ENCODE peak calls at places on chromosomes 1 and 21, in five cellular contexts. F is HFF-Myc, T is neural progenitor cell, H is Peyer's patch, A is foreskin fibroblast. D is an unnamed sample.

GRCh38 chr1:247415423-247416361 is at the start of gene NLRP3:
- DNase-seq in T (no peak), A (no peak), H (peak; percentile 79), F (no peak), D (no peak)

GRCh38 chr1:56577859-56578663 is 1.3 kb downstream of the PLPP3 start:
- DNase-seq in A (peak; percentile 68), H (peak; percentile 69), T (peak; percentile 75), F (no peak), D (no peak)

GRCh38 chr1:21552715-21553114 is 43.5 kb downstream of the ALPL start:
- DNase-seq in T (no peak), A (peak; percentile 79), F (no peak), H (no peak), D (peak; percentile 19)

GRCh38 chr1:5427026-5427613 is 565.1 kb downstream of the NPHP4 start:
- DNase-seq in H (no peak), T (peak; percentile 7), F (no peak), A (no peak), D (no peak)

GRCh38 chr1:150957666-150958065 is 17.0 kb downstream of the CERS2 start:
- DNase-seq in T (no peak), A (no peak), H (peak; percentile 24), F (no peak), D (no peak)

GRCh38 chr21:38377165-38378093 is 120.6 kb downstream of the KCNJ15 start:
- DNase-seq in T (no peak), F (no peak), A (no peak), H (no peak), D (no peak)

GRCh38 chr1:12708956-12709555 is 6.9 kb upstream of the AADACL3 start:
- DNase-seq in T (no peak), A (no peak), H (no peak), F (no peak), D (no peak)

GRCh38 chr1:100034465-100034864 is 64.7 kb downstream of the SLC35A3 start:
- DNase-seq in F (no peak), T (peak; percentile 46), A (peak; percentile 40), H (no peak), D (no peak)

GRCh38 chr1:234039603-234040002 is 135.1 kb downstream of the SLC35F3 start:
- DNase-seq in H (no peak), T (no peak), A (no peak), F (no peak), D (no peak)

DNA sequence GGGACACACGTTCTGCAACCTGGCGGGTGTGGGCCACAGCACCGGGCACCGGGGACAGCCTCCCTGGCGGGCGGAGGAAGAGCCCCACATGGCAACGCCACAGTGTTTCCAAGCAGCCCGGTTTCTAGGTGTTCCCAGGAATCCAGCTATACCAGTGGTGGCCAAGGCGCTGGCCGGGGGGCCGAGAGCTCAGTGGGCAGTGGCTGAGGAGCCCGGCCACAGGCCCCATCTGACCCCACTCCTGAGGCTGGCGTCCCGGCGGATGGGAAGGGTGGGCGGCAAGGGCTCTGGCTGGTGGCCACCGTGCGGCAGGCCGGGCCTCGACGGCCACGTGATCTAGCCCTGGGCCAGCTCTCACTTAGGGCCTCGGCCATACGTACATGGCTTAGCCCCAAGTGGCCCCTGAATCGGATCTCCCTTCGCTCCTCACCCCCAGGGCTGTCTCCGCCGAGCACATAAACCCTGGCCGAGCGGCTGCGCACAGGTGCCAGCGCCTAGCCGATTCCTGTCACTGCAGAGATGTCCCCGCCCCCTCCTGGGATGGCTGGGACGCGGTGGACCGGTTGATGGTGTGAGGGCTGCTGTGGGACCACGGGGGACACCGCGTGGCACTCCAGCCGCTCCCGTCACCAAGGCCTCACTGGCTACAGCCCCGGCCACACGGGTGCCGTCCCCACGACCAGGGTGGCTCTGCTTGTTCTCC is 68.6 kb downstream of the MORN1 start:
- DNase-seq in H (no peak), F (no peak), A (no peak), T (no peak), D (no peak)
- TF ChIP-seq CTCF in H (no peak), F (no peak), A (no peak), T (no peak), D (no peak)

GRCh38 chr1:79657916-79658662 is 651.6 kb upstream of the ADGRL4 start:
- DNase-seq in H (no peak), A (peak; percentile 80), T (peak; percentile 21), F (peak; percentile 14), D (no peak)
- TF ChIP-seq CTCF in H (no peak), A (no peak), T (no peak), F (no peak), D (no peak)

DNA sequence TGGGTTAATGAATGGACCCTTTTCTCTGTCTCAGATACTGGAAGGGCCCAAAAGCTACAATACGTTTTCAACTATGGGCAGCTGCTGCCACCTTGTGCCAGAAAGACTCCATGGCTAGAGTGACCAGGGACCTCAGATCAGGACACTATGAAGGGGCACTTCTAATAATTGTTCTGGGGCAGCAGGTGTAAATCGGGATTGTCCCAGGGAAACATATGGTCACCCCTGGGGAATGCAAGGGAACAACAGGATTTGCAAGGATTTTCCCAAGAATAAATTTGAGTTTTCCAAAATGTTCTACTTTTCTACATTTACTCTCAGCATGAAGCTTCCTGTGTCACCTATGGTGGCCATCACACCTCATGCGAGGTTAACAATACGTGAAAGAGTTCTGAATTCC is 12.0 kb upstream of the FCAMR start:
- DNase-seq in F (no peak), H (peak; percentile 90), A (peak; percentile 67), T (peak; percentile 73), D (no peak)
- TF ChIP-seq CTCF in F (peak; percentile 83), H (peak; percentile 41), A (peak; percentile 74), T (peak; percentile 77), D (peak; percentile 78)

DNA sequence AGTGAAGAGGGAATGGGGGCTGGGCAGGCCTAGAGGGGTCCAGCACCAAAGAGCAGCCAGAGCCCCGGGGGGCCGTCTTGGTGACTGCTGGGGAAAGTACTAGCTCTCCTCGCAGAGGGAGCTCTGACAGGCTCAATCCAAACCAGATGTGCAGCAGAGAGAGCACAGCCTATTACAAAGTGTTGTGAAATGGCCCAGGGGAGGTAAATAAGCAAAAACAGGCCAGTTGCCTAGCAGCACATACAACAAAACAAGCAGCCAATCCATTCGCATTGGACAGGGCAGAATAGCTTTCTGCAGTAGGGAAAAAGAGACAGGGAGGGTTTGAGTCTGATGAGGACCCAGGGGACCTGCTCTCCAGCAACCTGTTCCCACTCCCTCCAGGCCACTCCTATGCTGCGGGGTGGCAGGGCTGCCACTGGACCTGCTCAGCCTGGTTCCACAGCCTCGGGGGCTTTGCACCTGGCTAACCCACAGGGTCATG is 239.6 kb upstream of the FGGY start:
- DNase-seq in F (peak; percentile 97), T (peak; percentile 45), H (peak; percentile 71), A (peak; percentile 98), D (peak; percentile 97)
- TF ChIP-seq CTCF in F (no peak), T (no peak), H (no peak), A (peak; percentile 2), D (no peak)

GRCh38 chr1:205465392-205465791 is 9.5 kb upstream of the BLACAT1 start:
- DNase-seq in H (no peak), F (no peak), T (no peak), A (no peak), D (no peak)
- TF ChIP-seq CTCF in H (no peak), F (no peak), T (no peak), A (no peak), D (no peak)

DNA sequence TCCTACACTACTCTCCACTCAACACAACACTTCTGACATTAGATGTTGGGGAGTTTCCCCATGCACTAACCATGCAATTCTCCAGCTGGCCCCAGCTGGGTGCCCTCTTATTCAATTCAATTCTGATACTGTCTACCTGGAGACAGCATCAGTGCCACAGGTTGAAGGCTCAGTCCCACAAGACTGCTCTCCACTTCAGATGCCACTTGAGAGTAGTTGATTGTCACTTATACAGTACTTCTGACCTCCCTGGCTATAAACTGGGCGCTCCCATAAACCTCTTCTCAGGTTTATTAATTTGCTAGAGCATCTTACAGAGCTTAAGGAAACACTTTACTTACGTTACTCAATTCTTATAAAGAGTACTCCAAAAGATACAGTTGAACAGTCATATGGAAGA is 442.3 kb downstream of the LRRIQ3 start:
- DNase-seq in A (no peak), F (no peak), T (no peak), H (no peak), D (no peak)
- TF ChIP-seq CTCF in A (no peak), F (no peak), T (no peak), H (no peak), D (no peak)

GRCh38 chr21:46109251-46110221 is 11.6 kb downstream of the COL6A2 start:
- DNase-seq in T (no peak), A (peak; percentile 61), H (no peak), F (no peak), D (no peak)

GRCh38 chr21:46108827-46109226 is 10.9 kb downstream of the COL6A2 start:
- DNase-seq in F (no peak), H (no peak), T (no peak), A (peak; percentile 12), D (no peak)

GRCh38 chr21:46111857-46112730 is 14.2 kb downstream of the COL6A2 start:
- DNase-seq in F (no peak), T (no peak), A (peak; percentile 10), H (peak; percentile 39), D (no peak)

GRCh38 chr21:46111193-46111571 is 13.3 kb downstream of the COL6A2 start:
- DNase-seq in T (no peak), H (no peak), A (no peak), F (no peak), D (no peak)

DNA sequence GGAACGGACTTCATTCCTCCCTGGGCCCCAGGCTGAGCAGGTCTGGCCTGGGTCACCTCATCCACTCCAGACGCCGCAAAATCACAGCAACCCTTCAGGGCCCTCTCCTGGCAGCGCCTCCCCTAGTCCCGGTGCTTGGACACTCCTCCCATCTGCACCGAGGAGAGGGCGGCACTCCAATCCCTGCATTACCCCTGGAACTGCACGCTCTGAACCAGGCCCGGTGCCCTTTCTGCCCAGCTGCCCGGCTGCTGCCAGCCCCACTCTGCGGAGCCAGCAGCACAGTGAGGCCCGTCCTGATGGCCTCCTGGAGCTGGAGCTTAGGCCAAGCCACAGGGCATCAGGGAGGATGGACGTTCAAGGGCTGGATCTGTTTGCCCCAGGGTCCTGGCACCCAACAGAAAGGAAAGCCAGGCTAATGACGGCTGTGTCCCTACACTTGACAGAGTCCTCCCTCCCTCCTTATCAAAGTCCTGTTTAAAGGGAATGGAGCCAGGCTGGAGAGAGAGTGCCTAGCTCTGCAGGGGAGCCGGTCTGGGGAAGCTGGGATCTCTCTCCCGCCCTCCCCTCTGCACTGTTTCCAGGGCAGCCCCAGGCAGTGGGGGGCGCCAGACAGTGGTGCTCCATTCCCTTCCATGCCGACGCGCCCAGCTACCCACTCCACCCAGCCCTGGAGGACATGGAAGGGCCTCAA is 12.7 kb downstream of the COL6A2 start:
- DNase-seq in A (peak; percentile 69), T (no peak), F (no peak), H (peak; percentile 43), D (no peak)
- TF ChIP-seq CTCF in A (peak; percentile 5), T (no peak), F (no peak), H (no peak), D (peak; percentile 21)

DNA sequence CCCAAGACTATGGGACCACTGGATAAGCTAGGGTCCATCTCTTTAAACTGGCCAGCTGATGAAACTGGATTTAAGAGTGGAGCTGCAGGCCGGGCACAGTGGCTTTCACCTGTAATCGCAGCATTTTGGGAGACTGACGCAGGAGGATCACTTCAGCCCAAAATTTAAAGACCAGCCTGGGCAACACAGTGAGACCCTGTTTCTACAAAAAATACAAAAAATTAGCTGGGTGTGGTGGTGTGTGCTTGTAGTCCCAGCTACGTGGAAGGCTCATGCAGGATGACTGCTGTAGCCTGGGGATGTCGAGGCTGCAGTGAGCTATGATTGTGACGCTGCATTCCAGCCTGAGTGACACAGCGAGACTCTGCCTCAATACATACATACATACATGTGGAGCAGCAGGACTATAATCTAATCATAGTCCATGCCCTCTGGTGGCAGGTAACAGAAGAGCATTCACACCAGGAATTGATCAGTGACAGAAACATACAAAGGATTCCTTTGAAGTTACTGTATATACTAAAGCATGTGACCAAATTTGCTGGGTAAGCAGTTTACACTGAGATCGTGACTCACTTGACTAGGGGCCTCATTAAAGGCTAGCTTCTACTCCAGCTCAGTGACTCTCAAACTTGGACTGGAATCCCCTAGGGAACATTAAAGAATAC is 101.5 kb upstream of the SLFNL1 start:
- DNase-seq in A (peak; percentile 93), T (peak; percentile 15), F (peak; percentile 66), H (peak; percentile 68), D (no peak)
- TF ChIP-seq CTCF in A (peak; percentile 53), T (peak; percentile 53), F (peak; percentile 57), H (no peak), D (peak; percentile 58)